ENCODE peak calls at places on chromosome 14, in six cellular contexts. A is heart left ventricle, I is HCT116, N is upper lobe of right lung, F is fibroblast of lung, P is upper lobe of left lung. R is an unnamed sample. For H3K9me3, the result is how much of the 10 kb centered on the place peaks cover.

GRCh38 chr14:87018294-87018693 is 974.7 kb downstream of the GALC start:
- DNase-seq in A (no peak), I (no peak), N (no peak), F (peak), P (no peak), R (no peak)

GRCh38 chr14:97177016-97177415 is 379.8 kb downstream of the VRK1 start:
- DNase-seq in A (no peak), I (peak), N (no peak), F (peak), P (no peak), R (peak)

GRCh38 chr14:99755629-99756603 is 37.3 kb upstream of the EML1 start:
- DNase-seq in A (peak), I (no peak), N (peak), F (peak), P (peak), R (no peak)

GRCh38 chr14:53993920-53994607 is 37.4 kb upstream of the BMP4 start:
- DNase-seq in A (no peak), I (no peak), N (no peak), F (no peak), P (no peak), R (no peak)

GRCh38 chr14:51652168-51653095 is 722 bp downstream of the FRMD6 start:
- DNase-seq in A (peak), I (no peak), N (no peak), F (peak), P (peak), R (no peak)

GRCh38 chr14:56136571-56137498 is 18.6 kb downstream of the PELI2 start:
- DNase-seq in A (no peak), I (no peak), N (no peak), F (no peak), P (no peak), R (no peak)

GRCh38 chr14:97827746-97828145 is 1030.6 kb downstream of the VRK1 start:
- DNase-seq in A (no peak), I (no peak), N (no peak), F (no peak), P (no peak), R (no peak)

GRCh38 chr14:55073856-55074255 is 22.4 kb downstream of the MAPK1IP1L start:
- DNase-seq in A (no peak), I (no peak), N (no peak), F (peak), P (no peak), R (no peak)

GRCh38 chr14:77099425-77100167 is 1.5 kb downstream of the CIPC start:
- DNase-seq in A (no peak), I (no peak), N (no peak), F (peak), P (no peak), R (no peak)

GRCh38 chr14:85529803-85530574 is at the start of gene FLRT2:
- DNase-seq in A (peak), I (no peak), N (peak), F (peak), P (peak), R (no peak)

GRCh38 chr14:85528882-85529585 is 910 bp upstream of the FLRT2 start:
- DNase-seq in A (no peak), I (no peak), N (peak), F (peak), P (no peak), R (no peak)

GRCh38 chr14:85527006-85527405 is 2.9 kb upstream of the FLRT2 start:
- DNase-seq in A (no peak), I (no peak), N (no peak), F (peak), P (no peak), R (no peak)

GRCh38 chr14:85527458-85527857 is 2.5 kb upstream of the FLRT2 start:
- DNase-seq in A (no peak), I (no peak), N (no peak), F (no peak), P (no peak), R (no peak)

DNA sequence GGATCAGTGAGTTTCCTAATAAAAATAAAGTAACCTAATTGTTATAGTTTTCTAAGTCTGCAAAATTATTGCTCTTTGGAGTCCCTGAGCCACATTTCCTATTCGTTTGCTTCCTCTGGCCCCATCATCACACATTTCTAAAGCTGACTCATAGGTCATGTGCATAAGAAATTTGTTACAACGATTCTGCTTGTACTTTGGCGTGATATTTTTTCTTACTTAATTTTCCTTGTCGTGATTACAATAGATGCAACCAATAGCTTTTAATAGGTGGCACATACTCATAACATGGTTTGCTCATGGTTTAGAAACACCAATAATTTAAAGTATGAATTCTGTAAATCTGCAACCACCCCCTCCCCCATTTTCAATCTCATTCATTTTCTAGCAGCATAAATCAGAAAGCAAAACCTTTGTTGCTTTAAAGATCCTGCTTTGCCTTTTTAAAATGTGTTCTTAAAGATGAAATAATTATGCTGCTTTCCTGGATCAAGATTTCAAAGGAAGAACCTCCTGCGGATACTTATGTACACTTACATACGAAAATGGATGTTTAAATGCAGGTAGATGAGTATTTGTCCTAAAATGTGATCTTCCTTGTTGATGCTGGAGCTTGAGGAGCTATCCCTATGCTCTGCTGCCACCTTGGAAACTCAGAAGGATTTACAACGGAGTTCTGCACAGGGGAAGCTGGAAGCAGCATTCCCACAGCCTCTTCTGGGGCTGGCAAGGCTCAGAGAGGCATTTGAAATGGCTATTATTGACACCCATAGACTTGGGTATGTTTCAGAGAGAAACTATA is 1.7 kb upstream of the FLRT2 start:
- DNase-seq in A (no peak), I (no peak), N (peak), F (peak), P (no peak), R (no peak)
- TF ChIP-seq CTCF in A (peak), I (no peak), N (peak), F (peak), P (peak), R (peak)

DNA sequence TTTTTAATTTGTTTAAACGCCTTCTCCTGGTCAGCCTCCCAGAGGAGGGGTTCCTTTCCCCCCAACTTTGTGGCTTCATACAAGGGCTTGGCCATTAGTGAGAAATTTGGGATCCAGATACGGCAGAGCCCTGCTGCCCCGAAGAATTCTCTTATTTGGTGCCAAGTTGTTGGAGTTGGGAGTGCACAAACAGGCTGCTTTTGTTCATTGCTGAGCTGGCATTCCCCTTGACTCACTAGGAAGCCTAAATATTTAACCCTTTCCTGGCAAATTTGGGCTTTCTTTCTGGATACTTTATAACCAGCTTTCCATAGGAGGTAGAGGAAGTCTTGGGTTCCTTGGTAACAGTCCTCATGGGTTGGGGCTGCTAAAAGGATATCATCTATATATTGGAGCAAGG is 10.3 kb upstream of the ADAM21 start:
- DNase-seq in A (no peak), I (no peak), N (no peak), F (no peak), P (no peak), R (no peak)
- H3K9me3 ChIP-seq in A (under half), I (under half), N (under half), F (under half), P (under half), R (under half)

DNA sequence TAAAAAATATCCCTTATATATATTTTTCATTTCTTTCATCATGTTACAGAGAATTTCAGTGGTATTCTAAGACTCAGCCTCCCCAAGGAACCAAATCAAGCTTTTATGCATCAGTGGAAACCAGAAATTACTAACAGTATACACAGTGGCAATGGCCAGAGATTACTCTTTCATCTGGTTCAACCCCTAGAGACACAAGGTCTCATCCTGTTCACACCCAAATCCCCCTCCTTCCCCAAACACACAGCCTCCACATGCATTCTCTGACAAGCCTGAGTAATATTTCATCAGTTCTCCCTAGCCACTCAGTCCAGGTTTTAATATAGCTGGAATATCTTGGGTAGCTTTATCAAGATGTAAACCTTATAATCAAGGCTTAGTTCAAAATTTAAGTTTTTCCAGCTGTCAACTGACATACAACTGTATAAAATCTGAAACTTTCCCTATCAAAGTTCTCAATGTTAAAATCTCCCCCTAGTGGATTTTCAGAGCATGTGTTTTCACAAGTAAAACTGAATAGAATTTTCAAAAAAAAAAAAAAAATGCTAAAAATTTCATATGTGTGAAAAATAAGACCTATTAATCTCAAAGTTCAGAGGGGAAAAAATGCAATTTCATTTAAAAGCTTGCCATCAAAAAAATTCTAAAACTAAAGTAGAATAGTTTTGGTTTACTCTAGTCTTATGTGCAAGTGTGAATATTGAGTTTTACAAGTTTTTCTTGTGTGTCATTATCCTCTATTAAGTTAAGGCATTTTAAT is 10.5 kb upstream of the SSTR1 start:
- DNase-seq in A (no peak), I (no peak), N (no peak), F (peak), P (no peak), R (no peak)
- TF ChIP-seq CTCF in A (peak), I (peak), N (peak), F (peak), P (no peak), R (peak)

DNA sequence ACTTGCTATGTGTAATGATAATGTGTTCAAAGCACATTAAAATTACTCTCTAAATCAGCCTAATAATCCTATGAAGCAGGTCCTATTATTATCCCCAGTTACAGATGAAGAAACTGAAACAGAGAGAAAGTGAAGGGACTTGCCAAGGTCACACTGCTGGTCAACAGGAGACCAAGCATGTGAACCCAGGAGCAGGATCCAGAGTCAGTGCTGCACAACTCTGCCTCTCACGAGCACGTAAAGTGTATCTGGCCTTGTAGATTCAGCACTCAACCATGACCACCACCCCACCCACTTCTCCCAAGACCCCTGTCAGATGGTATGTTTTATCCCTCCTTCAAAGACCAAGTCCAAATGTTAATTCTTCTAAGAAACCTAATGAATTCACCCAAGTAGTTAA is 100.7 kb downstream of the TTC7B start:
- DNase-seq in A (no peak), I (no peak), N (no peak), F (no peak), P (no peak), R (no peak)
- H3K9me3 ChIP-seq in A (under half), I (under half), N (under half), F (under half), P (under half), R (under half)

GRCh38 chr14:85344847-85345591 is 184.9 kb upstream of the FLRT2 start:
- DNase-seq in A (no peak), I (no peak), N (no peak), F (no peak), P (no peak), R (no peak)

GRCh38 chr14:85342858-85343607 is 186.9 kb upstream of the FLRT2 start:
- DNase-seq in A (no peak), I (no peak), N (no peak), F (no peak), P (no peak), R (no peak)
- TF ChIP-seq CTCF in A (no peak), I (no peak), N (no peak), F (no peak), P (no peak), R (no peak)

R was measured in esophagus muscularis mucosa.